ENCODE peak calls at places on chromosomes 16 and 17, in five cellular contexts. D is spleen, F is right lobe of liver, O is transverse colon, A is tibial nerve. V is an unnamed sample.
A peak's percentile ranks its signal among the peaks of the same experiment; 100 is the strongest.

GRCh38 chr16:51550785-51551184 is 399.7 kb upstream of the SALL1 start:
- DNase-seq in D (no peak), F (no peak), O (no peak), A (no peak), V (no peak)

GRCh38 chr17:42459256-42459982 is 741 bp downstream of the ATP6V0A1 start:
- DNase-seq in D (peak; percentile 88), F (no peak), O (peak; percentile 66), A (peak; percentile 72), V (peak; percentile 79)

GRCh38 chr17:18166894-18167293 is 16.7 kb upstream of the ALKBH5 start:
- DNase-seq in D (no peak), F (peak; percentile 75), O (no peak), A (no peak), V (no peak)

GRCh38 chr17:44097110-44097810 is 26.2 kb downstream of the HDAC5 start:
- DNase-seq in D (no peak), F (peak; percentile 97), O (no peak), A (no peak), V (no peak)

GRCh38 chr16:15983898-15984297 is 34.5 kb downstream of the ABCC1 start:
- DNase-seq in D (no peak), F (no peak), O (no peak), A (no peak), V (no peak)

GRCh38 chr17:48728232-48729231 is at the start of gene HOXB13:
- DNase-seq in D (no peak), F (no peak), O (peak; percentile 73), A (no peak), V (no peak)

GRCh38 chr16:68786685-68787418 is 49.8 kb downstream of the CDH1 start:
- DNase-seq in D (no peak), F (peak; percentile 71), O (peak; percentile 19), A (no peak), V (no peak)

GRCh38 chr16:57413301-57413730 is 8.7 kb downstream of the CCL17 start:
- DNase-seq in D (peak; percentile 87), F (no peak), O (no peak), A (no peak), V (peak; percentile 77)

DNA sequence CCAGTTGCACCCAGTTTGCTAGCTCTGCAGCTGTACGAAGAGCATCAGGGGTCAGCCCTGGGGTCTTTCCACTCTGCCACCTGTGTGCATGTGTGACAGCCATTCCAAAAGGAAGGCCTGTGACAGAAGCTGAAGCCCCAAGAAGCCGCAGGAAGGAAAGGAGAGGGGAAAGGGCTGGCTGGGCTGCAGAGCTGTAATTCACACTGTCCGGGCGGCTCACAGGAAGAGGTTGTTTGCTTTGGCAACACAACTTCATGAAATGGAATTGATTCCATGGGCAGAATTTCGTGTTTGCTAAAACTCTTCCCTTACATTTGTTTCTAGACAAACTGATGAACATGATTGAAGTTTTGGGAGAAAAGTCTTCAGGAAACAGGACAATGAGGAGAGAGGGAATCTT is 14.8 kb downstream of the TMEM204 start:
- DNase-seq in D (no peak), F (no peak), O (no peak), A (no peak), V (no peak)
- TF ChIP-seq POLR2A in D (no peak), F (no peak), O (no peak), A (no peak), V (no peak)

GRCh38 chr16:1781254-1781653 is 1.1 kb downstream of the SPSB3 start:
- DNase-seq in D (peak; percentile 80), F (no peak), O (no peak), A (no peak), V (no peak)

GRCh38 chr16:1782408-1783247 is at the start of the genes NUBP2 and SPSB3:
- DNase-seq in D (peak; percentile 100), F (peak; percentile 100), O (peak; percentile 100), A (peak; percentile 97), V (peak; percentile 99)

GRCh38 chr16:1780677-1781072 is 1.7 kb downstream of the SPSB3 start:
- DNase-seq in D (no peak), F (no peak), O (no peak), A (no peak), V (no peak)

GRCh38 chr16:1779741-1780676 is 2.4 kb downstream of the SPSB3 start:
- DNase-seq in D (peak; percentile 79), F (peak; percentile 94), O (peak; percentile 11), A (no peak), V (no peak)

GRCh38 chr16:1781758-1782407 is 488 bp downstream of the SPSB3 start:
- DNase-seq in D (peak; percentile 89), F (peak; percentile 56), O (peak; percentile 37), A (no peak), V (no peak)
- TF ChIP-seq CTCF in D (no peak), F (no peak), O (peak; percentile 47), A (no peak), V (no peak)

GRCh38 chr17:63439682-63440081 is 6.4 kb downstream of the CYB561 start:
- DNase-seq in D (no peak), F (no peak), O (no peak), A (peak; percentile 49), V (no peak)
- H3K4me3 ChIP-seq in D (no peak overlapping the region), F (no peak overlapping the region), O (no peak overlapping the region), A (no peak overlapping the region), V (no peak overlapping the region)

DNA sequence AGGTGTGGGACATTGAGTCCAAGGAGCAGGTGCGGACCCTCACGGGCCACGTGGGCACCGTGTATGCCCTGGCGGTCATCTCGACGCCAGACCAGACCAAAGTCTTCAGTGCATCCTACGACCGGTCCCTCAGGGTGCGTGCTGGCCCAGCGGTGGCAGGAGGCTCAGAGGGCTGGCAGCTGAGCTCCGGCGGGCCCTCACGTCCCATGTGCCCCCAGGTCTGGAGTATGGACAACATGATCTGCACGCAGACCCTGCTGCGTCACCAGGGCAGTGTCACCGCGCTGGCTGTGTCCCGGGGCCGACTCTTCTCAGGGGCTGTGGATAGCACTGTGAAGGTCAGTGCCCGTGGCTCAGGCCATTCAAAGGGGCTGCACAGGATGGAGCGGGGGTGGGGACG is 20.4 kb downstream of the CASKIN1 start:
- DNase-seq in D (no peak), F (no peak), O (no peak), A (no peak), V (no peak)
- TF ChIP-seq POLR2A in D (no peak), F (no peak), O (no peak), A (no peak), V (no peak)

GRCh38 chr17:76935331-76935730 is 67.1 kb downstream of the MGAT5B start:
- DNase-seq in D (no peak), F (no peak), O (no peak), A (no peak), V (no peak)

GRCh38 chr17:76932402-76933333 is 64.5 kb downstream of the MGAT5B start:
- DNase-seq in D (no peak), F (no peak), O (no peak), A (no peak), V (no peak)

GRCh38 chr17:76937238-76937637 is 69.0 kb downstream of the MGAT5B start:
- DNase-seq in D (no peak), F (no peak), O (no peak), A (no peak), V (no peak)

GRCh38 chr17:76938009-76938408 is 69.8 kb downstream of the MGAT5B start:
- DNase-seq in D (no peak), F (no peak), O (no peak), A (no peak), V (no peak)

DNA sequence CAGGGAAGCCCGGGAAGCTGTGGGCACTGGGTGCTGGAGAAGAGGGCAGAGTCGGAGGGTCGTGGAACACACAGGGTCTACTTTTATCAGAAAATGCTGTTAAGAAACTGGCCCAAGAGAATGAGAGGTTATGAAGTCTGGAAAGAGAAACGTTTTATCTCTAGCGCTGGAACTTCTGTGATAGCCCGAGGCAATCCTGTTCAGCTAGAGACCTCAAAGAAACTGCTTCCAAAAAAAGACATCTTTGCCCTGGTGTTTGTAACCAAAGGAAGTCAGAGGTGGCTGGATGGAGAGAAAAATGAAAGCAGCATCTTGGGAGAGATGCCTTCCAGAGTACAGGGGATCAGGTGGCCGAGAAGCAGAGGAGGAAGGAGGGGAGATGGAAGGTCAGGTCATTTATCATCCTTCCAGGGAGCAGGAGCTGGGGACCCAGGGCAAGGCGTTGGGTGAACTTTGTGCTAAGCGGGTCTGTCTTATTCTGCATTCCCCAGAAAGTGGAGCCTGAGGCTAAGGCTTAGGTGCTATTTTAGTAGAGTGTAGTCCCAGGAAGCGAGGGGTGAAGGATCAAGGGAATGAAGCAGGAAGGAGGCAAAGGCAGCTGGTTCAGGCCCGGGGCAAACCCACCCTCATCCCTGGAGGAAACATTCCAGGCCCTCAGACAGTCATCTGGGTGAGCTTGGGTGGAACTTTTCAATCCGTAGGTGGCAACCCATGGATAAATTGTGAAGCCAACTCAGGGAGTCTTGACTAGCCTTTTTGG is 66.5 kb downstream of the MGAT5B start:
- DNase-seq in D (no peak), F (no peak), O (no peak), A (no peak), V (no peak)
- TF ChIP-seq CTCF in D (no peak), F (no peak), O (no peak), A (no peak), V (no peak)

GRCh38 chr16:81775570-81775969 is 3.5 kb upstream of the PLCG2 start:
- DNase-seq in D (no peak), F (no peak), O (no peak), A (no peak), V (no peak)

GRCh38 chr16:81779540-81780320 is 639 bp downstream of the PLCG2 start:
- DNase-seq in D (peak; percentile 91), F (peak; percentile 59), O (peak; percentile 50), A (no peak), V (peak; percentile 73)

GRCh38 chr16:81778231-81778630 is 860 bp upstream of the PLCG2 start:
- DNase-seq in D (peak; percentile 52), F (no peak), O (no peak), A (no peak), V (no peak)

GRCh38 chr16:81780350-81780749 is 1.3 kb downstream of the PLCG2 start:
- DNase-seq in D (no peak), F (no peak), O (peak; percentile 30), A (no peak), V (no peak)

GRCh38 chr16:81778861-81779539 is at the start of gene PLCG2:
- DNase-seq in D (peak; percentile 98), F (peak; percentile 87), O (peak; percentile 87), A (no peak), V (peak; percentile 84)
- H3K4me3 ChIP-seq in D (peak within 1 kb of the TSS; percentile 98), F (peak within 1 kb of the TSS; percentile 60), O (peak within 1 kb of the TSS; percentile 58), A (peak within 1 kb of the TSS; percentile 37), V (peak within 1 kb of the TSS; percentile 88)

GRCh38 chr16:47660540-47660939 is 199.4 kb downstream of the PHKB start:
- DNase-seq in D (no peak), F (no peak), O (no peak), A (no peak), V (no peak)
- TF ChIP-seq POLR2A in D (no peak), F (no peak), O (no peak), A (no peak), V (no peak)

GRCh38 chr16:8905168-8905762 is 23.1 kb downstream of the LITAFD start:
- DNase-seq in D (no peak), F (no peak), O (no peak), A (no peak), V (no peak)
- TF ChIP-seq CTCF in D (no peak), F (peak; percentile 42), O (peak; percentile 42), A (no peak), V (peak; percentile 49)